ENCODE peak calls at places on chromosomes 12 and 14, in seven cellular contexts. A is HuH-7, N is Caki2, J is fibroblast of pulmonary artery, V is SK-N-SH, U is CD14-positive monocyte, P is NCI-H226. B is an unnamed sample.
A peak's percentile ranks its signal among the peaks of the same experiment; 100 is the strongest.

GRCh38 chr12:130667421-130667960 is 48.6 kb downstream of the RIMBP2 start:
- DNase-seq in N (no peak), P (no peak), V (peak; percentile 49), U (no peak), A (no peak), J (no peak), B (no peak)

GRCh38 chr14:65168840-65169239 is 66.5 kb upstream of the MAX start:
- DNase-seq in V (no peak), P (no peak), N (no peak), J (peak; percentile 78), U (no peak), A (no peak), B (no peak)

GRCh38 chr12:118377891-118378470 is 1.6 kb downstream of the SUDS3 start:
- DNase-seq in A (peak; percentile 49), N (peak; percentile 62), U (peak; percentile 58), V (peak; percentile 73), J (peak; percentile 63), P (peak; percentile 14), B (peak; percentile 81)

GRCh38 chr12:93381183-93381975 is 3.7 kb downstream of the NUDT4 start:
- DNase-seq in N (no peak), P (no peak), V (no peak), A (no peak), J (no peak), U (no peak), B (no peak)

GRCh38 chr12:5085896-5086295 is 42.2 kb downstream of the KCNA5 start:
- DNase-seq in J (peak; percentile 71), A (no peak), N (peak; percentile 97), V (no peak), U (no peak), P (no peak), B (no peak)

GRCh38 chr12:124296295-124296915 is 1.5 kb downstream of the RFLNA start:
- DNase-seq in P (peak; percentile 85), V (peak; percentile 61), U (no peak), J (no peak), A (peak; percentile 46), N (no peak), B (peak; percentile 85)

GRCh38 chr14:101665478-101666078 is 95.9 kb upstream of the PPP2R5C start:
- DNase-seq in V (peak; percentile 63), U (no peak), N (peak; percentile 30), A (peak; percentile 19), J (peak; percentile 43), P (peak; percentile 31), B (no peak)

GRCh38 chr14:74258705-74259035 is 19.4 kb downstream of the VSX2 start:
- DNase-seq in A (no peak), J (no peak), V (no peak), N (no peak), P (no peak), U (no peak), B (no peak)

GRCh38 chr12:9244894-9245293 is 36.7 kb upstream of the PZP start:
- DNase-seq in U (no peak), V (no peak), N (no peak), A (no peak), J (no peak), P (no peak), B (no peak)

GRCh38 chr12:112166051-112167015 is 41.0 kb downstream of the TRAFD1 start:
- DNase-seq in V (no peak), N (no peak), A (no peak), J (no peak), U (no peak), P (no peak), B (peak; percentile 29)

GRCh38 chr12:46357438-46358324 is 14.9 kb downstream of the SLC38A2 start:
- DNase-seq in J (peak; percentile 92), A (no peak), V (no peak), U (no peak), P (peak; percentile 42), N (peak; percentile 33), B (no peak)

GRCh38 chr14:96624661-96625435 is 122.7 kb downstream of the PAPOLA start:
- DNase-seq in U (no peak), V (no peak), A (no peak), P (no peak), N (no peak), J (no peak), B (no peak)

GRCh38 chr12:120283318-120283717 is 8.4 kb downstream of the RNU4-2 start:
- DNase-seq in N (no peak), U (no peak), J (peak; percentile 29), A (no peak), V (no peak), P (peak; percentile 55), B (no peak)

GRCh38 chr12:674272-674781 is 11.1 kb upstream of the NINJ2 start:
- DNase-seq in V (no peak), P (no peak), N (no peak), A (no peak), J (no peak), U (no peak), B (no peak)

GRCh38 chr12:89574736-89575208 is 48.9 kb upstream of the POC1B start:
- DNase-seq in U (no peak), P (peak; percentile 54), A (no peak), V (no peak), N (no peak), J (peak; percentile 76), B (no peak)

GRCh38 chr14:74218462-74218861 is 20.8 kb upstream of the VSX2 start:
- DNase-seq in J (no peak), A (no peak), N (no peak), V (no peak), P (no peak), U (no peak), B (no peak)

GRCh38 chr14:104267895-104268294 is 129.5 kb downstream of the KIF26A start:
- DNase-seq in J (no peak), N (no peak), A (no peak), V (no peak), U (no peak), P (no peak), B (no peak)

B was measured in Peyer's patch.